ENCODE peak calls at places on chromosomes 13 and 19, in nine cellular contexts. M, V, I, A, N, K, D, Z and Q are unnamed samples.

GRCh38 chr13:107211073-107211472 is 643.1 kb upstream of the ARGLU1 start:
- DNase-seq in M (peak), N (peak), Z (peak), A (peak), D (peak), V (peak), I (peak), K (no peak), Q (peak)

GRCh38 chr19:21947775-21948174 is 63.0 kb downstream of the ZNF208 start:
- DNase-seq in N (peak), I (no peak), A (peak), K (no peak), V (no peak), D (no peak), M (no peak), Z (no peak), Q (peak)

GRCh38 chr19:46520616-46521015 is 24.9 kb upstream of the PNMA8B start:
- DNase-seq in I (no peak), D (no peak), V (no peak), A (no peak), M (no peak), N (no peak), K (no peak), Z (no peak), Q (no peak)

GRCh38 chr13:97239943-97240788 is 18.0 kb downstream of the MBNL2 start:
- DNase-seq in N (no peak), I (no peak), M (no peak), Z (no peak), V (peak), A (no peak), K (no peak), D (no peak), Q (no peak)

GRCh38 chr13:79382545-79383275 is 23.3 kb downstream of the RBM26 start:
- DNase-seq in A (no peak), M (no peak), K (no peak), N (no peak), V (no peak), D (no peak), Z (no peak), I (no peak), Q (no peak)

GRCh38 chr19:12825259-12826131 is 8.9 kb downstream of the RTBDN start:
- DNase-seq in M (no peak), I (no peak), Z (no peak), V (peak), N (no peak), A (peak), D (no peak), K (no peak), Q (no peak)

GRCh38 chr13:111449041-111449440 is 128.6 kb downstream of the TEX29 start:
- DNase-seq in Z (no peak), K (no peak), N (no peak), M (no peak), D (no peak), I (no peak), V (no peak), A (no peak), Q (no peak)

GRCh38 chr19:56105090-56105701 is 15.9 kb downstream of the ZNF787 start:
- DNase-seq in N (peak), I (peak), K (peak), V (peak), Z (peak), A (peak), M (no peak), D (peak), Q (no peak)

GRCh38 chr13:39047560-39047959 is 9.3 kb downstream of the NHLRC3 start:
- DNase-seq in V (peak), A (no peak), M (no peak), K (no peak), Z (no peak), D (no peak), I (no peak), N (no peak), Q (no peak)

GRCh38 chr19:13986348-13986904 is 19.7 kb downstream of the RFX1 start:
- DNase-seq in K (peak), A (peak), N (no peak), V (peak), D (no peak), I (peak), M (peak), Z (no peak), Q (peak)

GRCh38 chr13:53198017-53198416 is 169.4 kb downstream of the OLFM4 start:
- DNase-seq in I (no peak), Z (no peak), A (no peak), N (no peak), M (no peak), D (no peak), V (no peak), K (no peak), Q (peak)

GRCh38 chr13:93915269-93915809 is 564.1 kb downstream of the DCT start:
- DNase-seq in D (no peak), V (no peak), N (peak), K (no peak), Z (no peak), M (peak), A (peak), I (no peak), Q (no peak)

GRCh38 chr19:10854350-10855089 is 6.3 kb downstream of the C19orf38 start:
- DNase-seq in I (no peak), M (no peak), A (no peak), K (no peak), D (no peak), V (no peak), N (no peak), Z (peak), Q (no peak)

GRCh38 chr13:50238922-50239321 is 223.7 kb downstream of the KCNRG start:
- DNase-seq in M (no peak), D (no peak), K (no peak), A (no peak), V (no peak), Z (no peak), N (no peak), I (no peak), Q (no peak)

GRCh38 chr19:41564515-41565383 is 11.2 kb upstream of the CEACAM21 start:
- DNase-seq in Z (no peak), I (peak), V (no peak), N (no peak), M (no peak), D (no peak), A (no peak), K (no peak), Q (peak)

GRCh38 chr13:35956074-35956473 is 175.1 kb downstream of the DCLK1 start:
- DNase-seq in N (no peak), Z (no peak), D (no peak), V (no peak), I (no peak), A (no peak), K (no peak), M (no peak), Q (no peak)

GRCh38 chr19:3699071-3699740 is 1.1 kb downstream of the PIP5K1C start:
- DNase-seq in K (peak), Z (no peak), I (peak), A (peak), D (no peak), M (no peak), N (peak), V (peak), Q (peak)

GRCh38 chr19:41373993-41374392 is 2.3 kb upstream of the TMEM91 start:
- DNase-seq in D (peak), N (peak), Z (no peak), I (peak), M (peak), A (peak), K (peak), V (peak), Q (peak)

GRCh38 chr19:41161903-41162302 is 31.1 kb upstream of the CYP2S1 start:
- DNase-seq in A (no peak), K (no peak), N (no peak), M (no peak), D (no peak), I (no peak), Z (no peak), V (no peak), Q (peak)

GRCh38 chr19:46975918-46976782 is 43.5 kb upstream of the NPAS1 start:
- DNase-seq in V (peak), A (peak), D (peak), I (peak), Z (peak), N (peak), M (peak), K (peak), Q (peak)

GRCh38 chr13:68023838-68024581 is 793.9 kb upstream of the PCDH9 start:
- DNase-seq in K (no peak), Z (no peak), M (no peak), A (no peak), I (no peak), V (no peak), N (no peak), D (no peak), Q (no peak)

GRCh38 chr13:98187155-98187726 is 10.2 kb upstream of the RNF113B start:
- DNase-seq in K (no peak), I (no peak), M (no peak), A (no peak), N (no peak), D (no peak), Z (no peak), V (no peak), Q (no peak)

GRCh38 chr13:67390462-67391093 is 160.4 kb upstream of the PCDH9 start:
- DNase-seq in Z (no peak), N (peak), V (no peak), I (no peak), M (peak), A (peak), K (no peak), D (peak), Q (no peak)

GRCh38 chr13:100875392-100876043 is 200.9 kb upstream of the TMTC4 start:
- DNase-seq in K (no peak), N (peak), V (no peak), I (no peak), M (peak), D (peak), A (peak), Z (no peak), Q (no peak)

GRCh38 chr19:45146716-45147337 is 14.0 kb downstream of the NKPD1 start:
- DNase-seq in M (no peak), K (peak), N (no peak), A (no peak), V (no peak), Z (no peak), D (no peak), I (peak), Q (no peak)

GRCh38 chr19:33152178-33152577 is 20.3 kb downstream of the WDR88 start:
- DNase-seq in I (no peak), D (no peak), A (peak), K (no peak), M (no peak), V (no peak), N (no peak), Z (no peak), Q (no peak)

GRCh38 chr19:33177417-33177976 is 16.6 kb upstream of the LRP3 start:
- DNase-seq in K (peak), V (peak), I (no peak), D (peak), A (no peak), N (no peak), M (peak), Z (peak), Q (no peak)

GRCh38 chr19:11382898-11383705 is 1.0 kb downstream of the EPOR start:
- DNase-seq in V (peak), D (no peak), A (peak), K (peak), N (no peak), I (peak), Z (peak), M (no peak), Q (peak)

GRCh38 chr13:76210262-76210661 is 574.1 kb downstream of the LMO7 start:
- DNase-seq in V (no peak), Z (no peak), K (no peak), N (peak), A (peak), M (peak), I (peak), D (no peak), Q (no peak)

GRCh38 chr13:50171585-50172282 is 156.5 kb downstream of the KCNRG start:
- DNase-seq in A (no peak), V (no peak), D (no peak), Z (no peak), N (peak), K (no peak), I (no peak), M (no peak), Q (no peak)

GRCh38 chr13:86052141-86052540 is 252.9 kb upstream of the SLITRK6 start:
- DNase-seq in D (no peak), K (no peak), M (no peak), A (no peak), N (no peak), I (no peak), V (no peak), Z (no peak), Q (no peak)

GRCh38 chr19:18433039-18433691 is 4.8 kb downstream of the ISYNA1 start:
- DNase-seq in D (no peak), I (peak), K (no peak), Z (no peak), N (no peak), M (no peak), A (peak), V (no peak), Q (no peak)

GRCh38 chr13:30898721-30899188 is 7.3 kb upstream of the MEDAG start:
- DNase-seq in N (peak), I (peak), V (peak), Z (peak), K (no peak), A (peak), D (no peak), M (peak), Q (no peak)
- H3K4me3 ChIP-seq in N (no peak), I (no peak), V (no peak), Z (no peak), K (no peak), A (no peak), D (no peak), M (no peak), Q (no peak)

GRCh38 chr13:24033527-24034302 is 126.8 kb upstream of the SPATA13 start:
- DNase-seq in M (peak), I (no peak), V (no peak), Z (no peak), A (peak), D (peak), N (peak), K (no peak), Q (no peak)
- H3K4me3 ChIP-seq in M (no peak), I (no peak), V (no peak), Z (no peak), A (no peak), D (no peak), N (no peak), K (no peak), Q (no peak)

GRCh38 chr19:51000981-51001380 is 423 bp downstream of the KLK8 start:
- DNase-seq in D (no peak), N (no peak), I (no peak), V (no peak), M (no peak), A (no peak), K (no peak), Z (no peak), Q (no peak)

GRCh38 chr19:51001495-51001894 is at the start of gene KLK8:
- DNase-seq in N (no peak), D (no peak), V (no peak), Z (no peak), K (no peak), I (no peak), A (no peak), M (no peak), Q (no peak)

GRCh38 chr19:51002101-51002532 is 713 bp upstream of the KLK8 start:
- DNase-seq in I (no peak), K (no peak), N (no peak), V (no peak), M (no peak), Z (no peak), A (no peak), D (no peak), Q (no peak)

GRCh38 chr19:51003316-51003715 is 1.9 kb upstream of the KLK8 start:
- DNase-seq in M (no peak), K (no peak), D (no peak), N (no peak), I (no peak), V (no peak), A (no peak), Z (no peak), Q (no peak)

GRCh38 chr19:51002542-51003311 is 1.3 kb upstream of the KLK8 start:
- DNase-seq in K (no peak), N (no peak), D (no peak), V (peak), Z (no peak), I (peak), M (no peak), A (peak), Q (no peak)
- H3K4me3 ChIP-seq in K (no peak), N (no peak), D (no peak), V (no peak), Z (no peak), I (no peak), M (no peak), A (no peak), Q (no peak)

DNA sequence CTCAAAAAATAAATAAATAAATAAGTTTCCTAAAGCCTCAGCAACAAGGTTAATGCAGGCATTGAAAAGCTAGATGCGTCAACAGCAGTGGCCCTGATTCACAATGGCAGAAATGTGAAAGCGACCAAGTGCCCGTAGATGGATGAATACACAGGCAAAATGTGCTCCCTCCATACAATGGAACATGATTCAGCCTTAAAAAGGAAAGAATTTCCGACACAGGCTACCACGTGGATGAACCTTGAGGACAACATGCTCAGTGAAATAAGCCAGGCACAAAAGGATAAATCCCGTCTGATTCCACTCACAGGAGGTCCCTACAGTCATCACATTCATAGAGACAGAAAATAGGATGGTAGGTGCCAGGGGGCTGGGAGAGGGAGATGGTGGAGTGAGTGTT is 31.7 kb downstream of the INSR start:
- DNase-seq in I (no peak), N (no peak), M (no peak), Z (no peak), V (no peak), D (no peak), K (no peak), A (no peak), Q (no peak)
- H3K4me3 ChIP-seq in I (no peak), N (no peak), M (no peak), Z (no peak), V (no peak), D (no peak), K (no peak), A (no peak), Q (no peak)

DNA sequence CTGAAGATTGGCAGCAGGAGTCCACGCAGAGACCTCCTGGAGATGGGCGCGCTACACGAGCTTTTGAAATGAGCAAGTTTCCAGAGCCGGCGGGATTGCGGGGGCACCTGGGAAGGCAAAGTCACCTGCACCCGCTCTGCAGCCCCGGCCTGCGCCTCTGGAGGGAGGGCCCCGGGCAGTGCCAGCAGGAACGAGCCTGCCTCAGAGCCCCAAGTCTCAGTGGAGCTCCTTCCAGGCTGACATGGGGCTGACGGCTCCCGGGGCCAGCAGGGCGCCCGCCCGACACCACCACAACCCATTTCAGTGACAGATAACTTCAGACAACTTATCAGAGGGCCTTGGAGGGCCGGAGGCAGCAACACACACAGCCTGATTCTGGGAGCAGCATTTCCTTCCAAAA is 45.0 kb downstream of the RASA3 start:
- DNase-seq in A (no peak), N (no peak), Z (no peak), D (no peak), V (peak), I (peak), M (no peak), K (peak), Q (no peak)
- H3K4me3 ChIP-seq in A (no peak), N (no peak), Z (no peak), D (no peak), V (no peak), I (no peak), M (no peak), K (no peak), Q (no peak)

GRCh38 chr19:38375098-38375493 is 725 bp downstream of the PSMD8 start:
- DNase-seq in K (no peak), Z (no peak), A (no peak), N (no peak), I (no peak), V (no peak), M (no peak), D (no peak), Q (peak)
- H3K4me3 ChIP-seq in K (peak), Z (peak), A (peak), N (peak), I (peak), V (peak), M (peak), D (peak), Q (peak)

GRCh38 chr19:16207063-16207462 is 9.4 kb downstream of the AP1M1 start:
- DNase-seq in Z (no peak), D (no peak), I (no peak), A (no peak), N (no peak), V (no peak), K (peak), M (no peak), Q (no peak)
- H3K4me3 ChIP-seq in Z (no peak), D (no peak), I (no peak), A (no peak), N (no peak), V (no peak), K (no peak), M (no peak), Q (no peak)

GRCh38 chr19:7625763-7626372 is 3.5 kb downstream of the XAB2 start:
- DNase-seq in Z (no peak), N (no peak), I (no peak), M (no peak), V (no peak), A (no peak), D (no peak), K (peak), Q (no peak)

GRCh38 chr19:7631577-7631976 is 1.9 kb downstream of the PCP2 start:
- DNase-seq in V (no peak), N (no peak), A (no peak), D (no peak), K (peak), Z (no peak), I (no peak), M (no peak), Q (no peak)

GRCh38 chr19:7627166-7627565 is 2.2 kb downstream of the XAB2 start:
- DNase-seq in V (no peak), I (no peak), N (no peak), D (no peak), M (no peak), Z (no peak), A (no peak), K (no peak), Q (no peak)

GRCh38 chr19:7629347-7630054 is at the start of the genes PET100 and XAB2:
- DNase-seq in A (peak), I (peak), M (peak), D (peak), K (peak), N (peak), Z (peak), V (peak), Q (peak)

GRCh38 chr19:7628589-7629311 is 595 bp downstream of the XAB2 start:
- DNase-seq in D (no peak), V (no peak), A (no peak), N (no peak), Z (no peak), I (no peak), K (no peak), M (no peak), Q (peak)
- H3K4me3 ChIP-seq in D (peak), V (peak), A (peak), N (peak), Z (peak), I (peak), K (peak), M (peak), Q (peak)

GRCh38 chr13:28495586-28496564 is 947 bp upstream of the FLT1 start:
- DNase-seq in V (no peak), M (no peak), Z (no peak), A (no peak), D (no peak), K (no peak), I (no peak), N (no peak), Q (no peak)
- H3K4me3 ChIP-seq in V (peak), M (peak), Z (no peak), A (peak), D (peak), K (no peak), I (peak), N (no peak), Q (no peak)

GRCh38 chr13:30026909-30027308 is 176.5 kb upstream of the UBL3 start:
- DNase-seq in Z (peak), M (no peak), K (no peak), V (no peak), D (no peak), A (no peak), I (no peak), N (no peak), Q (no peak)
- H3K4me3 ChIP-seq in Z (no peak), M (no peak), K (no peak), V (no peak), D (no peak), A (no peak), I (no peak), N (no peak), Q (no peak)